ENCODE peak calls at places on chromosomes 11 and 22, in six cellular contexts. One of them, this sample, is unnamed.

GRCh38 chr11:47768090-47768620 is 1.0 kb upstream of the FNBP4 start:
- DNase-seq in HepG2: no peak
- DNase-seq in K562: no peak
- DNase-seq in endothelial cell of umbilical vein: peak; percentile 94
- DNase-seq in GM12878: no peak
- DNase-seq in A549: peak; percentile 82
- DNase-seq in this sample: peak; percentile 39

GRCh38 chr11:93652161-93652597 is 9.3 kb upstream of the CEP295 start:
- DNase-seq in GM12878: no peak
- DNase-seq in K562: peak; percentile 36
- DNase-seq in endothelial cell of umbilical vein: peak; percentile 56
- DNase-seq in HepG2: peak; percentile 17
- DNase-seq in A549: peak; percentile 38
- DNase-seq in this sample: peak; percentile 69

GRCh38 chr22:17897864-17898263 is 123.6 kb upstream of the BID start:
- DNase-seq in A549: no peak
- DNase-seq in K562: no peak
- DNase-seq in GM12878: no peak
- DNase-seq in HepG2: no peak
- DNase-seq in endothelial cell of umbilical vein: no peak
- DNase-seq in this sample: no peak

GRCh38 chr11:75598264-75598663 is 36.2 kb downstream of the SERPINH1 start:
- DNase-seq in endothelial cell of umbilical vein: no peak
- DNase-seq in A549: no peak
- DNase-seq in GM12878: no peak
- DNase-seq in K562: no peak
- DNase-seq in HepG2: no peak
- DNase-seq in this sample: no peak

GRCh38 chr11:60887531-60887930 is 18.9 kb downstream of the PRPF19 start:
- DNase-seq in K562: peak; percentile 73
- DNase-seq in endothelial cell of umbilical vein: peak; percentile 56
- DNase-seq in A549: peak; percentile 53
- DNase-seq in GM12878: no peak
- DNase-seq in HepG2: peak; percentile 66
- DNase-seq in this sample: peak; percentile 74

GRCh38 chr11:69969890-69970784 is 108.0 kb upstream of the ANO1 start:
- DNase-seq in HepG2: peak; percentile 97
- DNase-seq in GM12878: no peak
- DNase-seq in A549: no peak
- DNase-seq in K562: peak; percentile 77
- DNase-seq in endothelial cell of umbilical vein: no peak
- DNase-seq in this sample: no peak

GRCh38 chr11:82883853-82884252 is 16.4 kb downstream of the PRCP start:
- DNase-seq in K562: no peak
- DNase-seq in endothelial cell of umbilical vein: peak; percentile 94
- DNase-seq in A549: no peak
- DNase-seq in HepG2: no peak
- DNase-seq in GM12878: no peak
- DNase-seq in this sample: no peak

GRCh38 chr11:46366260-46366659 is 15.2 kb upstream of the MDK start:
- DNase-seq in A549: no peak
- DNase-seq in HepG2: no peak
- DNase-seq in GM12878: no peak
- DNase-seq in endothelial cell of umbilical vein: no peak
- DNase-seq in K562: no peak
- DNase-seq in this sample: no peak

GRCh38 chr11:32255876-32256275 is 165.0 kb downstream of the RCN1 start:
- DNase-seq in HepG2: no peak
- DNase-seq in GM12878: no peak
- DNase-seq in A549: no peak
- DNase-seq in endothelial cell of umbilical vein: no peak
- DNase-seq in K562: no peak
- DNase-seq in this sample: no peak

GRCh38 chr22:29457730-29458129 is 19.3 kb downstream of the RFPL1 start:
- DNase-seq in GM12878: peak; percentile 21
- DNase-seq in K562: peak; percentile 69
- DNase-seq in A549: peak; percentile 60
- DNase-seq in HepG2: peak; percentile 37
- DNase-seq in endothelial cell of umbilical vein: peak; percentile 37
- DNase-seq in this sample: peak; percentile 54

GRCh38 chr11:134654161-134654915 is 242.3 kb upstream of the B3GAT1 start:
- DNase-seq in GM12878: no peak
- DNase-seq in A549: no peak
- DNase-seq in K562: no peak
- DNase-seq in HepG2: no peak
- DNase-seq in endothelial cell of umbilical vein: no peak
- DNase-seq in this sample: no peak

GRCh38 chr11:130631119-130631518 is 182.7 kb downstream of the ADAMTS15 start:
- DNase-seq in A549: peak; percentile 70
- DNase-seq in endothelial cell of umbilical vein: peak; percentile 13
- DNase-seq in GM12878: no peak
- DNase-seq in HepG2: no peak
- DNase-seq in K562: no peak
- DNase-seq in this sample: peak; percentile 79

GRCh38 chr22:29306175-29306829 is at the start of gene GAS2L1:
- DNase-seq in GM12878: no peak
- DNase-seq in HepG2: peak; percentile 54
- DNase-seq in endothelial cell of umbilical vein: peak; percentile 85
- DNase-seq in A549: peak; percentile 76
- DNase-seq in K562: peak; percentile 71
- DNase-seq in this sample: peak; percentile 84

GRCh38 chr22:23677701-23677995 is 13.2 kb upstream of the RGL4 start:
- DNase-seq in endothelial cell of umbilical vein: no peak
- DNase-seq in K562: no peak
- DNase-seq in GM12878: no peak
- DNase-seq in HepG2: no peak
- DNase-seq in A549: no peak
- DNase-seq in this sample: no peak

GRCh38 chr11:33912405-33913361 is 20.8 kb upstream of the LMO2 start:
- DNase-seq in A549: peak; percentile 66
- DNase-seq in endothelial cell of umbilical vein: no peak
- DNase-seq in GM12878: peak; percentile 82
- DNase-seq in HepG2: no peak
- DNase-seq in K562: peak; percentile 76
- DNase-seq in this sample: peak; percentile 96

GRCh38 chr11:1838426-1839131 is at the start of gene TNNI2:
- DNase-seq in GM12878: no peak
- DNase-seq in HepG2: no peak
- DNase-seq in K562: no peak
- DNase-seq in endothelial cell of umbilical vein: no peak
- DNase-seq in A549: no peak
- DNase-seq in this sample: no peak

GRCh38 chr22:19628038-19628776 is 86.1 kb upstream of the SEPTIN5 start:
- DNase-seq in GM12878: no peak
- DNase-seq in A549: no peak
- DNase-seq in HepG2: no peak
- DNase-seq in endothelial cell of umbilical vein: no peak
- DNase-seq in K562: no peak
- DNase-seq in this sample: no peak

GRCh38 chr11:132632641-132633124 is 899.6 kb downstream of the OPCML start:
- DNase-seq in A549: peak; percentile 7
- DNase-seq in K562: no peak
- DNase-seq in HepG2: no peak
- DNase-seq in GM12878: no peak
- DNase-seq in endothelial cell of umbilical vein: peak; percentile 28
- DNase-seq in this sample: no peak

GRCh38 chr11:64096835-64097234 is 61.1 kb downstream of the FLRT1 start:
- DNase-seq in endothelial cell of umbilical vein: no peak
- DNase-seq in K562: no peak
- DNase-seq in GM12878: no peak
- DNase-seq in A549: no peak
- DNase-seq in HepG2: no peak
- DNase-seq in this sample: no peak

GRCh38 chr22:45503816-45504702 is 1.4 kb downstream of the FBLN1 start:
- DNase-seq in endothelial cell of umbilical vein: no peak
- DNase-seq in K562: no peak
- DNase-seq in A549: no peak
- DNase-seq in GM12878: no peak
- DNase-seq in HepG2: no peak
- DNase-seq in this sample: peak; percentile 68

GRCh38 chr11:20609727-20610707 is 10.6 kb downstream of the SLC6A5 start:
- DNase-seq in GM12878: no peak
- DNase-seq in A549: peak; percentile 68
- DNase-seq in HepG2: peak; percentile 55
- DNase-seq in endothelial cell of umbilical vein: peak; percentile 65
- DNase-seq in K562: peak; percentile 87
- DNase-seq in this sample: peak; percentile 67

GRCh38 chr11:62542750-62543567 is 3.6 kb downstream of the AHNAK start:
- DNase-seq in HepG2: no peak
- DNase-seq in GM12878: peak; percentile 51
- DNase-seq in K562: peak; percentile 87
- DNase-seq in A549: peak; percentile 82
- DNase-seq in endothelial cell of umbilical vein: peak; percentile 75
- DNase-seq in this sample: peak; percentile 96

GRCh38 chr11:46918087-46918751 is at the start of gene LRP4:
- DNase-seq in A549: peak; percentile 35
- DNase-seq in K562: peak; percentile 92
- DNase-seq in GM12878: no peak
- DNase-seq in HepG2: no peak
- DNase-seq in endothelial cell of umbilical vein: no peak
- DNase-seq in this sample: peak; percentile 57

GRCh38 chr11:112293614-112294013 is 33.0 kb upstream of the PLET1 start:
- DNase-seq in GM12878: no peak
- DNase-seq in K562: no peak
- DNase-seq in HepG2: no peak
- DNase-seq in A549: no peak
- DNase-seq in endothelial cell of umbilical vein: no peak
- DNase-seq in this sample: no peak

GRCh38 chr11:102332611-102332994 is 14.4 kb upstream of the BIRC2 start:
- DNase-seq in GM12878: no peak
- DNase-seq in HepG2: no peak
- DNase-seq in K562: no peak
- DNase-seq in A549: no peak
- DNase-seq in endothelial cell of umbilical vein: no peak
- DNase-seq in this sample: no peak

GRCh38 chr11:18384157-18384641 is 10.2 kb upstream of the LDHA start:
- DNase-seq in GM12878: peak; percentile 51
- DNase-seq in endothelial cell of umbilical vein: peak; percentile 69
- DNase-seq in HepG2: peak; percentile 80
- DNase-seq in K562: peak; percentile 20
- DNase-seq in A549: peak; percentile 94
- DNase-seq in this sample: peak; percentile 73
- TF ChIP-seq MYC in GM12878: no peak
- TF ChIP-seq MYC in endothelial cell of umbilical vein: no peak
- TF ChIP-seq MYC in HepG2: no peak
- TF ChIP-seq MYC in K562: peak; percentile 18
- TF ChIP-seq MYC in A549: no peak
- TF ChIP-seq MYC in this sample: no peak

DNA sequence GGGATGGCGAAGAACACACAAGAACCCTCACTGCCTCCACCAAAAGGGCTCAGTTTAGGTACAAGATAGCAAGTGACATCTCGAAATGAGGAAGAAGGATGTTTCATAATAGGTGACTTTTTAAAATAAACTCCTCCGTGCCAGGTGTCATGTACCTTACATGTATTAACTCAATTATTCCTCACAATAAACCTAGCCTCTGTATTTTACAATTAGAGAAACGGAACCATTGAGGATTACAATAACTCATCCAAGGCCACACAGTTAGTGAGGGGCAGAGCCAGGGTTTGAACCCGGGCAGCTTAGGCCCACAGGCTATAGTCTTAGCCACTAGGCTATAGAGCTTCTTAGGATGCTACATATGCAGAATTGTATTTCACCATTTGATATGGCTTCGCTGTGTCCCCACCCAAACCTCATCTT is 965 bp upstream of the PAMR1 start:
- DNase-seq in K562: no peak
- DNase-seq in endothelial cell of umbilical vein: no peak
- DNase-seq in HepG2: no peak
- DNase-seq in A549: peak; percentile 50
- DNase-seq in GM12878: no peak
- DNase-seq in this sample: peak; percentile 23
- H3K4me3 ChIP-seq in K562: no peak overlapping the region
- H3K4me3 ChIP-seq in endothelial cell of umbilical vein: no peak overlapping the region
- H3K4me3 ChIP-seq in HepG2: no peak overlapping the region
- H3K4me3 ChIP-seq in A549: no peak overlapping the region
- H3K4me3 ChIP-seq in GM12878: no peak overlapping the region
- H3K4me3 ChIP-seq in this sample: no peak overlapping the region

GRCh38 chr22:32661737-32662586 is 139.5 kb upstream of the TIMP3 start:
- DNase-seq in GM12878: no peak
- DNase-seq in HepG2: no peak
- DNase-seq in K562: no peak
- DNase-seq in A549: no peak
- DNase-seq in endothelial cell of umbilical vein: no peak
- DNase-seq in this sample: no peak
- TF ChIP-seq MAX in GM12878: no peak
- TF ChIP-seq MAX in HepG2: no peak
- TF ChIP-seq MAX in K562: no peak
- TF ChIP-seq MAX in A549: no peak
- TF ChIP-seq MAX in endothelial cell of umbilical vein: no peak
- TF ChIP-seq MAX in this sample: no peak

GRCh38 chr11:122754553-122755322 is 83.6 kb upstream of the CRTAM start:
- DNase-seq in GM12878: no peak
- DNase-seq in A549: no peak
- DNase-seq in HepG2: peak; percentile 24
- DNase-seq in K562: peak; percentile 55
- DNase-seq in endothelial cell of umbilical vein: no peak
- DNase-seq in this sample: peak; percentile 75
- TF ChIP-seq MYC in GM12878: no peak
- TF ChIP-seq MYC in A549: no peak
- TF ChIP-seq MYC in HepG2: no peak
- TF ChIP-seq MYC in K562: no peak
- TF ChIP-seq MYC in endothelial cell of umbilical vein: no peak
- TF ChIP-seq MYC in this sample: no peak

GRCh38 chr22:26310616-26311015 is 118.4 kb upstream of the ASPHD2 start:
- DNase-seq in K562: no peak
- DNase-seq in GM12878: no peak
- DNase-seq in endothelial cell of umbilical vein: no peak
- DNase-seq in HepG2: no peak
- DNase-seq in A549: no peak
- DNase-seq in this sample: no peak

GRCh38 chr22:26314171-26314570 is 114.9 kb upstream of the ASPHD2 start:
- DNase-seq in A549: no peak
- DNase-seq in HepG2: no peak
- DNase-seq in endothelial cell of umbilical vein: no peak
- DNase-seq in GM12878: no peak
- DNase-seq in K562: no peak
- DNase-seq in this sample: no peak

GRCh38 chr22:26316732-26317131 is 112.3 kb upstream of the ASPHD2 start:
- DNase-seq in K562: no peak
- DNase-seq in A549: no peak
- DNase-seq in HepG2: no peak
- DNase-seq in endothelial cell of umbilical vein: no peak
- DNase-seq in GM12878: no peak
- DNase-seq in this sample: no peak

GRCh38 chr22:26313291-26313690 is 115.8 kb upstream of the ASPHD2 start:
- DNase-seq in HepG2: no peak
- DNase-seq in K562: no peak
- DNase-seq in A549: no peak
- DNase-seq in endothelial cell of umbilical vein: no peak
- DNase-seq in GM12878: no peak
- DNase-seq in this sample: no peak

GRCh38 chr22:26314656-26315055 is 114.4 kb upstream of the ASPHD2 start:
- DNase-seq in K562: no peak
- DNase-seq in HepG2: no peak
- DNase-seq in endothelial cell of umbilical vein: no peak
- DNase-seq in GM12878: no peak
- DNase-seq in A549: no peak
- DNase-seq in this sample: no peak
- H3K4me3 ChIP-seq in K562: no peak overlapping the region
- H3K4me3 ChIP-seq in HepG2: no peak overlapping the region
- H3K4me3 ChIP-seq in endothelial cell of umbilical vein: no peak overlapping the region
- H3K4me3 ChIP-seq in GM12878: no peak overlapping the region
- H3K4me3 ChIP-seq in A549: no peak overlapping the region
- H3K4me3 ChIP-seq in this sample: no peak overlapping the region

GRCh38 chr22:39967103-39967829 is 7.1 kb downstream of the TMA7B start:
- DNase-seq in endothelial cell of umbilical vein: peak; percentile 40
- DNase-seq in HepG2: no peak
- DNase-seq in GM12878: no peak
- DNase-seq in K562: no peak
- DNase-seq in A549: peak; percentile 11
- DNase-seq in this sample: no peak
- TF ChIP-seq MAX in endothelial cell of umbilical vein: no peak
- TF ChIP-seq MAX in HepG2: no peak
- TF ChIP-seq MAX in GM12878: no peak
- TF ChIP-seq MAX in K562: no peak
- TF ChIP-seq MAX in A549: no peak
- TF ChIP-seq MAX in this sample: no peak

This sample was measured in NB4.